ENCODE peak calls at places on chromosomes 2 and 18, in five cellular contexts. M is GF-D8; A is stimulated activated CD4-positive, alpha-beta T cell treated with anti-CD3 and anti-CD28 coated beads, Interleukin-2, amount 100 ng/mL, for 48 hours; B is fibroblast of the conjunctiva; G is neural crest cell. P is an unnamed sample.

GRCh38 chr2:130825231-130825971 is 11.3 kb upstream of the ARHGEF4 start:
- DNase-seq in A (no peak), B (no peak), M (no peak), G (peak), P (no peak)

GRCh38 chr2:3454802-3455201 is 64.5 kb downstream of the ADI1 start:
- DNase-seq in B (no peak), G (no peak), A (no peak), M (no peak), P (no peak)

GRCh38 chr2:145615626-145616025 is 1095.7 kb upstream of the ZEB2 start:
- DNase-seq in B (no peak), M (no peak), A (no peak), G (no peak), P (no peak)

GRCh38 chr2:235870515-235870914 is 297.7 kb downstream of the GBX2 start:
- DNase-seq in A (no peak), B (no peak), G (no peak), M (no peak), P (no peak)

GRCh38 chr2:16395601-16396000 is 270.0 kb downstream of the CYRIA start:
- DNase-seq in M (no peak), B (no peak), G (no peak), A (no peak), P (no peak)

GRCh38 chr18:24875761-24876160 is 415.3 kb downstream of the HRH4 start:
- DNase-seq in B (no peak), A (no peak), G (no peak), M (no peak), P (no peak)

GRCh38 chr2:29108225-29108624 is 7.0 kb upstream of the CLIP4 start:
- DNase-seq in A (no peak), M (no peak), G (peak), B (peak), P (peak)

GRCh38 chr2:17877811-17878221 is 651 bp upstream of the KCNS3 start:
- DNase-seq in M (no peak), B (no peak), G (peak), A (no peak), P (no peak)

GRCh38 chr18:26436176-26437031 is 111.9 kb downstream of the KCTD1 start:
- DNase-seq in B (peak), G (no peak), M (no peak), A (no peak), P (peak)

GRCh38 chr2:127909019-127909418 is 23.3 kb upstream of the AMMECR1L start:
- DNase-seq in A (no peak), G (no peak), B (no peak), M (no peak), P (no peak)

GRCh38 chr2:205682239-205683021 is at the start of gene NRP2:
- DNase-seq in G (peak), B (peak), A (peak), M (no peak), P (no peak)

GRCh38 chr18:31825772-31826171 is 65.1 kb upstream of the SLC25A52 start:
- DNase-seq in A (no peak), M (no peak), G (no peak), B (no peak), P (no peak)

GRCh38 chr18:13112982-13113381 is 105.6 kb upstream of the LDLRAD4 start:
- DNase-seq in B (peak), M (no peak), G (peak), A (no peak), P (no peak)

GRCh38 chr2:230765611-230766300 is 53.1 kb downstream of the CAB39 start:
- DNase-seq in M (no peak), A (no peak), G (no peak), B (no peak), P (no peak)

GRCh38 chr2:113225505-113226259 is 51.9 kb downstream of the PSD4 start:
- DNase-seq in B (no peak), A (no peak), G (no peak), M (no peak), P (no peak)

GRCh38 chr2:72040629-72041403 is 106.8 kb downstream of the CYP26B1 start:
- DNase-seq in B (no peak), M (no peak), G (no peak), A (no peak), P (no peak)

GRCh38 chr2:170816499-170817246 is at the start of gene GAD1:
- DNase-seq in B (no peak), M (peak), A (peak), G (no peak), P (no peak)

GRCh38 chr2:166361351-166362153 is 14.2 kb downstream of the SCN9A start:
- DNase-seq in B (peak), A (no peak), M (no peak), G (no peak), P (no peak)

GRCh38 chr2:57987835-57988573 is 58.6 kb upstream of the VRK2 start:
- DNase-seq in M (no peak), G (no peak), A (no peak), B (no peak), P (no peak)

GRCh38 chr2:231709636-231709980 is 1.3 kb downstream of the PTMA start:
- DNase-seq in A (no peak), G (no peak), B (no peak), M (no peak), P (no peak)

GRCh38 chr2:176392744-176393414 is 123.6 kb downstream of the MTX2 start:
- DNase-seq in B (no peak), G (no peak), A (no peak), M (no peak), P (no peak)

GRCh38 chr2:107801498-107801897 is 25.2 kb upstream of the RGPD4 start:
- DNase-seq in M (no peak), A (no peak), G (no peak), B (no peak), P (no peak)

GRCh38 chr2:97965146-97965545 is 30.6 kb downstream of the TMEM131 start:
- DNase-seq in B (no peak), M (no peak), G (no peak), A (no peak), P (no peak)

GRCh38 chr2:160956243-160956802 is 203.9 kb upstream of the TANK start:
- DNase-seq in B (no peak), G (no peak), M (no peak), A (no peak), P (no peak)

GRCh38 chr2:150513647-150514046 is 26.2 kb upstream of the RND3 start:
- DNase-seq in A (no peak), G (no peak), M (no peak), B (no peak), P (no peak)

P was measured in Panc1.